ENCODE peak calls at places on chromosomes 5 and 9, in seven cellular contexts. One of them, this sample, is unnamed.

GRCh38 chr5:151248651-151249050 is 4.3 kb upstream of the GM2A start:
- DNase-seq in left ventricle myocardium inferior: no peak
- DNase-seq in lower lobe of right lung: no peak
- DNase-seq in skeletal muscle cell: no peak
- DNase-seq in fibroblast of the aortic adventitia: no peak
- DNase-seq in mesendoderm: no peak
- DNase-seq in AG04450: no peak
- DNase-seq in this sample: no peak

GRCh38 chr9:31669311-31669710 is 715.1 kb upstream of the ACO1 start:
- DNase-seq in mesendoderm: no peak
- DNase-seq in fibroblast of the aortic adventitia: no peak
- DNase-seq in left ventricle myocardium inferior: no peak
- DNase-seq in AG04450: no peak
- DNase-seq in skeletal muscle cell: no peak
- DNase-seq in lower lobe of right lung: no peak
- DNase-seq in this sample: no peak

GRCh38 chr9:87640385-87640795 is 85.5 kb upstream of the CTSL start:
- DNase-seq in AG04450: no peak
- DNase-seq in left ventricle myocardium inferior: no peak
- DNase-seq in lower lobe of right lung: no peak
- DNase-seq in fibroblast of the aortic adventitia: peak
- DNase-seq in skeletal muscle cell: peak
- DNase-seq in mesendoderm: no peak
- DNase-seq in this sample: peak

GRCh38 chr5:177327539-177328522 is 16.1 kb upstream of the MXD3 start:
- DNase-seq in mesendoderm: no peak
- DNase-seq in AG04450: no peak
- DNase-seq in left ventricle myocardium inferior: peak
- DNase-seq in lower lobe of right lung: peak
- DNase-seq in skeletal muscle cell: peak
- DNase-seq in fibroblast of the aortic adventitia: peak
- DNase-seq in this sample: no peak

GRCh38 chr9:91320299-91320698 is 41.4 kb downstream of the AUH start:
- DNase-seq in mesendoderm: no peak
- DNase-seq in AG04450: no peak
- DNase-seq in left ventricle myocardium inferior: no peak
- DNase-seq in skeletal muscle cell: no peak
- DNase-seq in fibroblast of the aortic adventitia: no peak
- DNase-seq in lower lobe of right lung: no peak
- DNase-seq in this sample: no peak

GRCh38 chr9:127566351-127567001 is 45.6 kb upstream of the STXBP1 start:
- DNase-seq in AG04450: no peak
- DNase-seq in lower lobe of right lung: peak
- DNase-seq in mesendoderm: peak
- DNase-seq in skeletal muscle cell: no peak
- DNase-seq in fibroblast of the aortic adventitia: no peak
- DNase-seq in left ventricle myocardium inferior: no peak
- DNase-seq in this sample: no peak

GRCh38 chr5:35470866-35471265 is 146.8 kb upstream of the SPEF2 start:
- DNase-seq in AG04450: no peak
- DNase-seq in mesendoderm: peak
- DNase-seq in skeletal muscle cell: no peak
- DNase-seq in lower lobe of right lung: no peak
- DNase-seq in fibroblast of the aortic adventitia: peak
- DNase-seq in left ventricle myocardium inferior: no peak
- DNase-seq in this sample: peak

GRCh38 chr9:98147582-98147981 is 28.6 kb upstream of the TRIM14 start:
- DNase-seq in fibroblast of the aortic adventitia: peak
- DNase-seq in AG04450: no peak
- DNase-seq in lower lobe of right lung: no peak
- DNase-seq in left ventricle myocardium inferior: no peak
- DNase-seq in mesendoderm: no peak
- DNase-seq in skeletal muscle cell: no peak
- DNase-seq in this sample: no peak

GRCh38 chr9:19689324-19690087 is 99.3 kb downstream of the SLC24A2 start:
- DNase-seq in mesendoderm: no peak
- DNase-seq in lower lobe of right lung: no peak
- DNase-seq in fibroblast of the aortic adventitia: no peak
- DNase-seq in AG04450: no peak
- DNase-seq in left ventricle myocardium inferior: no peak
- DNase-seq in skeletal muscle cell: no peak
- DNase-seq in this sample: no peak

GRCh38 chr9:91751922-91752321 is 198.1 kb downstream of the ROR2 start:
- DNase-seq in fibroblast of the aortic adventitia: peak
- DNase-seq in lower lobe of right lung: no peak
- DNase-seq in skeletal muscle cell: no peak
- DNase-seq in mesendoderm: no peak
- DNase-seq in left ventricle myocardium inferior: no peak
- DNase-seq in AG04450: no peak
- DNase-seq in this sample: peak

GRCh38 chr9:125744616-125745387 is 2.4 kb upstream of the PBX3 start:
- DNase-seq in fibroblast of the aortic adventitia: peak
- DNase-seq in skeletal muscle cell: no peak
- DNase-seq in lower lobe of right lung: no peak
- DNase-seq in AG04450: peak
- DNase-seq in left ventricle myocardium inferior: no peak
- DNase-seq in mesendoderm: no peak
- DNase-seq in this sample: peak

GRCh38 chr5:171571663-171572062 is 152.2 kb downstream of the FGF18 start:
- DNase-seq in skeletal muscle cell: peak
- DNase-seq in AG04450: no peak
- DNase-seq in fibroblast of the aortic adventitia: peak
- DNase-seq in left ventricle myocardium inferior: no peak
- DNase-seq in lower lobe of right lung: no peak
- DNase-seq in mesendoderm: no peak
- DNase-seq in this sample: peak

GRCh38 chr9:86827893-86828292 is 119.4 kb downstream of the GAS1 start:
- DNase-seq in fibroblast of the aortic adventitia: no peak
- DNase-seq in skeletal muscle cell: no peak
- DNase-seq in lower lobe of right lung: no peak
- DNase-seq in AG04450: no peak
- DNase-seq in mesendoderm: peak
- DNase-seq in left ventricle myocardium inferior: no peak
- DNase-seq in this sample: peak

GRCh38 chr5:31719988-31720387 is 81.1 kb downstream of the PDZD2 start:
- DNase-seq in mesendoderm: no peak
- DNase-seq in skeletal muscle cell: no peak
- DNase-seq in left ventricle myocardium inferior: no peak
- DNase-seq in lower lobe of right lung: no peak
- DNase-seq in AG04450: no peak
- DNase-seq in fibroblast of the aortic adventitia: no peak
- DNase-seq in this sample: no peak

GRCh38 chr5:172802585-172803176 is 31.4 kb upstream of the ERGIC1 start:
- DNase-seq in skeletal muscle cell: no peak
- DNase-seq in left ventricle myocardium inferior: no peak
- DNase-seq in AG04450: no peak
- DNase-seq in lower lobe of right lung: no peak
- DNase-seq in fibroblast of the aortic adventitia: peak
- DNase-seq in mesendoderm: no peak
- DNase-seq in this sample: peak

GRCh38 chr9:86434039-86434726 is 80.0 kb upstream of the TUT7 start:
- DNase-seq in mesendoderm: peak
- DNase-seq in AG04450: peak
- DNase-seq in left ventricle myocardium inferior: no peak
- DNase-seq in fibroblast of the aortic adventitia: peak
- DNase-seq in skeletal muscle cell: peak
- DNase-seq in lower lobe of right lung: no peak
- DNase-seq in this sample: peak

GRCh38 chr5:62896121-62896893 is 317.7 kb downstream of the LRRC70 start:
- DNase-seq in lower lobe of right lung: no peak
- DNase-seq in mesendoderm: peak
- DNase-seq in AG04450: no peak
- DNase-seq in skeletal muscle cell: no peak
- DNase-seq in left ventricle myocardium inferior: no peak
- DNase-seq in fibroblast of the aortic adventitia: no peak
- DNase-seq in this sample: no peak

GRCh38 chr5:115577329-115577728 is 24.9 kb downstream of the TICAM2 start:
- DNase-seq in lower lobe of right lung: no peak
- DNase-seq in fibroblast of the aortic adventitia: no peak
- DNase-seq in AG04450: no peak
- DNase-seq in left ventricle myocardium inferior: no peak
- DNase-seq in mesendoderm: no peak
- DNase-seq in skeletal muscle cell: no peak
- DNase-seq in this sample: no peak
- H3K4me3 ChIP-seq in lower lobe of right lung: no peak
- H3K4me3 ChIP-seq in fibroblast of the aortic adventitia: no peak
- H3K4me3 ChIP-seq in AG04450: no peak
- H3K4me3 ChIP-seq in left ventricle myocardium inferior: no peak
- H3K4me3 ChIP-seq in mesendoderm: no peak
- H3K4me3 ChIP-seq in skeletal muscle cell: no peak
- H3K4me3 ChIP-seq in this sample: no peak

GRCh38 chr9:106287108-106287631 is 575.8 kb upstream of the ZNF462 start:
- DNase-seq in fibroblast of the aortic adventitia: peak
- DNase-seq in left ventricle myocardium inferior: no peak
- DNase-seq in skeletal muscle cell: no peak
- DNase-seq in mesendoderm: no peak
- DNase-seq in AG04450: no peak
- DNase-seq in lower lobe of right lung: no peak
- DNase-seq in this sample: peak
- H3K4me3 ChIP-seq in fibroblast of the aortic adventitia: no peak
- H3K4me3 ChIP-seq in left ventricle myocardium inferior: peak
- H3K4me3 ChIP-seq in skeletal muscle cell: no peak
- H3K4me3 ChIP-seq in mesendoderm: no peak
- H3K4me3 ChIP-seq in AG04450: no peak
- H3K4me3 ChIP-seq in lower lobe of right lung: peak
- H3K4me3 ChIP-seq in this sample: peak

DNA sequence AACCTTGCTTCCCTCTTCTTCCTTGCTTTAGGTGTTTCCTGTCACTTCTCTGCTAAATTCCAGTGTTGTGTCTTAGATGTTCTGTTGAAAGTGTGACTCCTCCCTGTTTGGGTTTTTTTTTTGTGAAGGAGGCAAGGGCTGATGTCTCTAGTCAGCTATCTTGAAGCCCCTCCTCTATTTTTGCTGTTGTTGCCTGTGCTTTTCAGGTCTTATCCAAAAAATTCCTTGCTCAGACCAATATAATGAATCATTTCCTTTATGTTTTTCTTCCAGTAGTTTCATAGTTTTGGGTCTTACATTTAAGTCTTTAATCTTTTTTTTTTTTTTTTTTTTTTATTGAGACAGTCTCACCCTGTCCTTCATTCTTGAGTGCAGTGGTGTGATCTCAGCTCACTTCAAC is 22.3 kb downstream of the RIC1 start:
- DNase-seq in AG04450: no peak
- DNase-seq in left ventricle myocardium inferior: no peak
- DNase-seq in fibroblast of the aortic adventitia: peak
- DNase-seq in mesendoderm: peak
- DNase-seq in lower lobe of right lung: no peak
- DNase-seq in skeletal muscle cell: no peak
- DNase-seq in this sample: no peak
- H3K4me3 ChIP-seq in AG04450: no peak
- H3K4me3 ChIP-seq in left ventricle myocardium inferior: no peak
- H3K4me3 ChIP-seq in fibroblast of the aortic adventitia: no peak
- H3K4me3 ChIP-seq in mesendoderm: no peak
- H3K4me3 ChIP-seq in lower lobe of right lung: no peak
- H3K4me3 ChIP-seq in skeletal muscle cell: no peak
- H3K4me3 ChIP-seq in this sample: no peak

GRCh38 chr5:53381-54174 is 38.4 kb upstream of the PLEKHG4B start:
- DNase-seq in left ventricle myocardium inferior: no peak
- DNase-seq in lower lobe of right lung: no peak
- DNase-seq in fibroblast of the aortic adventitia: no peak
- DNase-seq in mesendoderm: peak
- DNase-seq in AG04450: no peak
- DNase-seq in skeletal muscle cell: no peak
- DNase-seq in this sample: peak
- H3K4me3 ChIP-seq in left ventricle myocardium inferior: peak
- H3K4me3 ChIP-seq in lower lobe of right lung: peak
- H3K4me3 ChIP-seq in fibroblast of the aortic adventitia: peak
- H3K4me3 ChIP-seq in mesendoderm: peak
- H3K4me3 ChIP-seq in AG04450: peak
- H3K4me3 ChIP-seq in skeletal muscle cell: peak
- H3K4me3 ChIP-seq in this sample: no peak

GRCh38 chr5:1535646-1536045 is 11.9 kb upstream of the LPCAT1 start:
- DNase-seq in left ventricle myocardium inferior: no peak
- DNase-seq in lower lobe of right lung: no peak
- DNase-seq in mesendoderm: no peak
- DNase-seq in fibroblast of the aortic adventitia: no peak
- DNase-seq in AG04450: no peak
- DNase-seq in skeletal muscle cell: no peak
- DNase-seq in this sample: no peak

GRCh38 chr5:1538276-1538675 is 14.5 kb upstream of the LPCAT1 start:
- DNase-seq in lower lobe of right lung: no peak
- DNase-seq in left ventricle myocardium inferior: no peak
- DNase-seq in skeletal muscle cell: no peak
- DNase-seq in AG04450: no peak
- DNase-seq in mesendoderm: no peak
- DNase-seq in fibroblast of the aortic adventitia: no peak
- DNase-seq in this sample: no peak

GRCh38 chr5:1536298-1537165 is 12.8 kb upstream of the LPCAT1 start:
- DNase-seq in mesendoderm: no peak
- DNase-seq in left ventricle myocardium inferior: no peak
- DNase-seq in fibroblast of the aortic adventitia: peak
- DNase-seq in AG04450: no peak
- DNase-seq in lower lobe of right lung: peak
- DNase-seq in skeletal muscle cell: no peak
- DNase-seq in this sample: peak

GRCh38 chr5:1538741-1539392 is 15.1 kb upstream of the LPCAT1 start:
- DNase-seq in skeletal muscle cell: no peak
- DNase-seq in AG04450: no peak
- DNase-seq in mesendoderm: no peak
- DNase-seq in left ventricle myocardium inferior: no peak
- DNase-seq in lower lobe of right lung: no peak
- DNase-seq in fibroblast of the aortic adventitia: no peak
- DNase-seq in this sample: no peak

GRCh38 chr5:1537166-1538154 is 13.7 kb upstream of the LPCAT1 start:
- DNase-seq in lower lobe of right lung: no peak
- DNase-seq in AG04450: no peak
- DNase-seq in skeletal muscle cell: no peak
- DNase-seq in fibroblast of the aortic adventitia: no peak
- DNase-seq in left ventricle myocardium inferior: no peak
- DNase-seq in mesendoderm: no peak
- DNase-seq in this sample: no peak
- H3K4me3 ChIP-seq in lower lobe of right lung: peak
- H3K4me3 ChIP-seq in AG04450: no peak
- H3K4me3 ChIP-seq in skeletal muscle cell: no peak
- H3K4me3 ChIP-seq in fibroblast of the aortic adventitia: peak
- H3K4me3 ChIP-seq in left ventricle myocardium inferior: peak
- H3K4me3 ChIP-seq in mesendoderm: no peak
- H3K4me3 ChIP-seq in this sample: peak

GRCh38 chr9:136644343-136644592 is 18.4 kb upstream of the EGFL7 start:
- DNase-seq in fibroblast of the aortic adventitia: peak
- DNase-seq in skeletal muscle cell: no peak
- DNase-seq in left ventricle myocardium inferior: peak
- DNase-seq in mesendoderm: no peak
- DNase-seq in AG04450: no peak
- DNase-seq in lower lobe of right lung: peak
- DNase-seq in this sample: no peak
- H3K4me3 ChIP-seq in fibroblast of the aortic adventitia: no peak
- H3K4me3 ChIP-seq in skeletal muscle cell: no peak
- H3K4me3 ChIP-seq in left ventricle myocardium inferior: peak
- H3K4me3 ChIP-seq in mesendoderm: no peak
- H3K4me3 ChIP-seq in AG04450: no peak
- H3K4me3 ChIP-seq in lower lobe of right lung: peak
- H3K4me3 ChIP-seq in this sample: no peak